ENCODE peak calls at places on chromosome 14, in nine cellular contexts. L is NCI-H1092, G is fibroblast of the conjunctiva, Q is endothelial cell, S is NAMALWA, J is iris pigment epithelial cell, A is COR-L47, M is neural progenitor cell, F is aorta. N is an unnamed sample.

GRCh38 chr14:20412422-20412821 is 879 bp downstream of the TEP1 start:
- DNase-seq in L (no peak), G (no peak), Q (no peak), S (peak), J (peak), A (no peak), M (no peak), F (no peak), N (no peak)

GRCh38 chr14:74535756-74536325 is 42.3 kb downstream of the ISCA2 start:
- DNase-seq in L (no peak), G (no peak), Q (no peak), S (no peak), J (no peak), A (no peak), M (no peak), F (no peak), N (no peak)

GRCh38 chr14:81169711-81170103 is 51.1 kb downstream of the GTF2A1 start:
- DNase-seq in L (no peak), G (no peak), Q (no peak), S (no peak), J (peak), A (no peak), M (peak), F (peak), N (no peak)

GRCh38 chr14:80930836-80931389 is 10.6 kb downstream of the CEP128 start:
- DNase-seq in L (no peak), G (peak), Q (no peak), S (peak), J (peak), A (no peak), M (no peak), F (no peak), N (no peak)

GRCh38 chr14:50260511-50260910 is 29.1 kb upstream of the SOS2 start:
- DNase-seq in L (no peak), G (peak), Q (peak), S (peak), J (peak), A (peak), M (peak), F (no peak), N (no peak)

GRCh38 chr14:62280366-62280765 is 518.1 kb downstream of the SNAPC1 start:
- DNase-seq in L (no peak), G (no peak), Q (no peak), S (no peak), J (no peak), A (no peak), M (peak), F (no peak), N (no peak)

GRCh38 chr14:103628221-103628683 is 759 bp upstream of the KLC1 start:
- DNase-seq in L (no peak), G (peak), Q (peak), S (no peak), J (peak), A (no peak), M (peak), F (peak), N (no peak)

GRCh38 chr14:95069018-95069417 is 88.3 kb downstream of the DICER1 start:
- DNase-seq in L (no peak), G (no peak), Q (no peak), S (no peak), J (no peak), A (no peak), M (no peak), F (no peak), N (no peak)

GRCh38 chr14:90276627-90277367 is 20.4 kb downstream of the PSMC1 start:
- DNase-seq in L (no peak), G (no peak), Q (no peak), S (no peak), J (peak), A (no peak), M (peak), F (no peak), N (peak)

GRCh38 chr14:74015178-74015577 is 3.9 kb downstream of the ENTPD5 start:
- DNase-seq in L (no peak), G (no peak), Q (no peak), S (no peak), J (no peak), A (no peak), M (no peak), F (no peak), N (no peak)

GRCh38 chr14:68938515-68939423 is 40.3 kb downstream of the ACTN1 start:
- DNase-seq in L (no peak), G (no peak), Q (no peak), S (no peak), J (no peak), A (no peak), M (no peak), F (peak), N (no peak)

GRCh38 chr14:55125403-55125802 is 3.6 kb upstream of the LGALS3 start:
- DNase-seq in L (no peak), G (no peak), Q (no peak), S (no peak), J (no peak), A (no peak), M (no peak), F (peak), N (no peak)

GRCh38 chr14:100417466-100417865 is 94.3 kb downstream of the SLC25A47 start:
- DNase-seq in L (no peak), G (peak), Q (peak), S (no peak), J (peak), A (no peak), M (peak), F (no peak), N (no peak)

GRCh38 chr14:102645746-102646440 is 53.4 kb downstream of the RCOR1 start:
- DNase-seq in L (no peak), G (no peak), Q (no peak), S (peak), J (peak), A (no peak), M (no peak), F (no peak), N (no peak)

GRCh38 chr14:68637106-68638021 is 155.5 kb downstream of the ZFP36L1 start:
- DNase-seq in L (no peak), G (no peak), Q (no peak), S (no peak), J (peak), A (no peak), M (no peak), F (no peak), N (peak)

GRCh38 chr14:101120636-101121398 is 217.3 kb upstream of the RTL1 start:
- DNase-seq in L (peak), G (no peak), Q (no peak), S (no peak), J (no peak), A (peak), M (no peak), F (peak), N (peak)

GRCh38 chr14:54976316-54976715 is 50.6 kb downstream of the WDHD1 start:
- DNase-seq in L (no peak), G (peak), Q (no peak), S (no peak), J (peak), A (no peak), M (no peak), F (no peak), N (no peak)

GRCh38 chr14:52051861-52052260 is 17.0 kb downstream of the NID2 start:
- DNase-seq in L (no peak), G (no peak), Q (no peak), S (no peak), J (peak), A (no peak), M (no peak), F (no peak), N (no peak)

GRCh38 chr14:22070119-22070982 is 396.7 kb upstream of the OR4E1 start:
- DNase-seq in L (no peak), G (no peak), Q (peak), S (peak), J (peak), A (no peak), M (peak), F (no peak), N (no peak)

GRCh38 chr14:98501836-98502235 is 770.2 kb downstream of the BCL11B start:
- DNase-seq in L (no peak), G (no peak), Q (no peak), S (no peak), J (no peak), A (no peak), M (no peak), F (no peak), N (no peak)

GRCh38 chr14:72909163-72909562 is 15.3 kb upstream of the DPF3 start:
- DNase-seq in L (no peak), G (no peak), Q (no peak), S (no peak), J (peak), A (no peak), M (no peak), F (no peak), N (no peak)

GRCh38 chr14:68466491-68466977 is 326.3 kb downstream of the ZFP36L1 start:
- DNase-seq in L (no peak), G (peak), Q (no peak), S (no peak), J (peak), A (no peak), M (no peak), F (peak), N (no peak)